ENCODE peak calls at places on chromosomes 5 and 9, in four cellular contexts. G is psoas muscle, A is upper lobe of right lung, H is RWPE2. N is an unnamed sample.

GRCh38 chr9:125649826-125650225 is 57.2 kb downstream of the MAPKAP1 start:
- DNase-seq in G (no peak), H (no peak), A (no peak), N (no peak)

GRCh38 chr5:127987354-127988148 is 96.0 kb upstream of the SLC12A2 start:
- DNase-seq in A (no peak), H (no peak), G (no peak), N (no peak)

GRCh38 chr9:35688558-35689350 is 971 bp downstream of the TPM2 start:
- DNase-seq in A (no peak), H (no peak), G (peak; percentile 66), N (no peak)

GRCh38 chr5:64939772-64940510 is 171.2 kb downstream of the CWC27 start:
- DNase-seq in H (no peak), G (peak; percentile 38), A (peak; percentile 75), N (no peak)

GRCh38 chr5:177429248-177430045 is 3.0 kb downstream of the GRK6 start:
- DNase-seq in H (no peak), A (peak; percentile 88), G (peak; percentile 80), N (no peak)

GRCh38 chr5:132381614-132382013 is 12.1 kb downstream of the SLC22A5 start:
- DNase-seq in A (no peak), G (no peak), H (no peak), N (no peak)

GRCh38 chr5:134592141-134592746 is 40.4 kb downstream of the SAR1B start:
- DNase-seq in H (peak; percentile 77), A (no peak), G (no peak), N (no peak)

GRCh38 chr5:59756373-59757035 is 137.0 kb downstream of the PDE4D start:
- DNase-seq in A (no peak), G (no peak), H (no peak), N (no peak)

GRCh38 chr5:139898981-139899380 is 103.4 kb downstream of the PSD2 start:
- DNase-seq in H (no peak), A (peak; percentile 16), G (no peak), N (no peak)

GRCh38 chr9:74577956-74578355 is 80.8 kb downstream of the RORB start:
- DNase-seq in G (no peak), H (no peak), A (no peak), N (no peak)

GRCh38 chr5:67120032-67120431 is 76.6 kb downstream of the CD180 start:
- DNase-seq in H (no peak), G (no peak), A (no peak), N (no peak)

GRCh38 chr5:139262414-139263139 is 31.0 kb upstream of the MATR3 start:
- DNase-seq in H (peak; percentile 81), G (peak; percentile 93), A (peak; percentile 88), N (peak; percentile 91)

GRCh38 chr5:77885501-77885900 is 109.4 kb upstream of the TBCA start:
- DNase-seq in A (no peak), H (no peak), G (no peak), N (no peak)

GRCh38 chr9:23768861-23769260 is 57.2 kb downstream of the ELAVL2 start:
- DNase-seq in A (no peak), H (no peak), G (no peak), N (no peak)

GRCh38 chr5:124865603-124866354 is 119.3 kb upstream of the ZNF608 start:
- DNase-seq in H (no peak), G (no peak), A (no peak), N (no peak)

GRCh38 chr5:157266286-157267007 is 524 bp downstream of the CYFIP2 start:
- DNase-seq in H (no peak), G (no peak), A (peak; percentile 81), N (no peak)

DNA sequence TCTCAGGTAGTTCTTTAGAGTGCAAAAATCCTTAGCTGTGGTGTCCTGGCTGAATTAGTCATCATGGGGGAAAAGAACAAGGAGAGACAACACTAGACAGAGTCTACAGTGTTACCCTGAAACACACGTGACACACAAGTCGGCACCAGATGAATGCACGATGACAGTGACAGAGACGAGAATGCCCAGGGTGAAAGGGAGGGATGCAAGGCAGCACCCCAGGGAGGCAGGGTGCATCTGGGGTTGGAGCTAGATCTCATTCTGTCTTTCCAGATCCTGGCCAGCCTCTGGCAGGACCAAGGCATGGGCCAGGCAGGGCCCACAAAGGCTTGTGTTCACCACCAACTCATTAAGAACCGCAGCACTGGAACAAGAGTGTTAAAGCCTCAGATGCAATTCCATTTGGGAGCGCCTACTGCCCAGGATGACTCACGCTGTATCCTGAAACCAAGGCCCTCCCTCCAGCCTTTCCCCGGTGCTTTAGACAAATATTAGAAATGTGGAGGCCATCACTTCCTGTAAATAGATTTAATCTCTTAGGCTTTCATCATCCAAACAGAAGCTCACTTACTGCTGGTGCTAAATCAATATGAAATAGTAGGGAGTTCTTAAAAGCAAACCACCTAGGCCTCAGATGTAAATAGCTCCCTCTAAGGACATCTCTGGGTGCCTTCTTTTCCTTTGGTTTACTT is 56.1 kb downstream of the IRX2 start:
- DNase-seq in A (no peak), H (no peak), G (no peak), N (no peak)
- H3K27me3 ChIP-seq in A (no peaks in the 10 kb centered on the region), H (no peaks in the 10 kb centered on the region), G (no peaks in the 10 kb centered on the region), N (no peaks in the 10 kb centered on the region)

DNA sequence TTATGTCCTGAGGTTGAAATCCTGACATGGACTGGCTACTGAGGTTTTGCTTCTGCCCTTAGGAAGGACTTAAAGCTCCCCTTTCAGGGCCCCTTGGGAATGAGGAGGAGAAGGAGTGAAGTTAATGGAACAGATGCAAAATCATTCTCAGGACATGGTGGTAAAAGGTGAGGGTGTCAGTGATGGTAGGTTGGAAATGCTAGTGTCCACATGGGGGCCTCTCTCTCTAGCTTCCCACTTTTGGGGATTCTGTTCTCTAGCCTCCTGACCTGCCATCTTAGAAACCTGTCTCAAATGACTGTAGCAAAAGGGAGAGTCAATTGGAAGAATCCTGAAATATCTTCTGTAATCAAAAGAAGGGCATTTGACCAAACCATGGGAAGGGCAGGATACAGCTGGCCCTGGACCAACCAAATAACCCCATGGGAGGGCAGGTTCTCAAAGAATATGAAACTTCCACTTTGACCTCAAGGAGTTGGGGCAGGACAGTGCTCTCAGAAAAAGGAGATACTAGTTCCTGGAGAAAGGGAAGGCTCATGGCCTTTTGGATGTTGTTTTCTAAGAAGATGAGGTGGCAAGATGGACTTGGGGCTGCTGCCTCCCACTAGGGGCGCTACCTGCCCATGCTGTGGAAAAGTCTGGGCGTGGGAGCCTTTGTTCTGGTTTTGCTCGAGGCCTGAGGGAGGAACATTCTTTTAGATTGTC is 21.2 kb upstream of the MLANA start:
- DNase-seq in A (no peak), H (no peak), G (no peak), N (no peak)
- TF ChIP-seq CTCF in A (peak; percentile 17), H (peak; percentile 20), G (no peak), N (no peak)

GRCh38 chr5:150196514-150196913 is 6.7 kb downstream of the SLC6A7 start:
- DNase-seq in G (no peak), A (no peak), H (no peak), N (no peak)

GRCh38 chr5:150189728-150190502 is at the start of gene SLC6A7:
- DNase-seq in G (no peak), H (no peak), A (no peak), N (no peak)

GRCh38 chr5:150190987-150191386 is 1.1 kb downstream of the SLC6A7 start:
- DNase-seq in H (no peak), A (no peak), G (no peak), N (no peak)

GRCh38 chr5:150190503-150190973 is 676 bp downstream of the SLC6A7 start:
- DNase-seq in G (no peak), H (no peak), A (no peak), N (no peak)

GRCh38 chr5:150192462-150192861 is 2.6 kb downstream of the SLC6A7 start:
- DNase-seq in G (no peak), H (no peak), A (no peak), N (no peak)
- H3K27me3 ChIP-seq in G (peaks cover 7% of the 10 kb centered on the region), H (peaks cover 36% of the 10 kb centered on the region), A (peaks cover 22% of the 10 kb centered on the region), N (peaks cover 7% of the 10 kb centered on the region)

GRCh38 chr9:112971415-112971814 is 40.6 kb downstream of the ZNF883 start:
- DNase-seq in G (no peak), A (no peak), H (no peak), N (no peak)
- TF ChIP-seq CTCF in G (no peak), A (peak; percentile 10), H (no peak), N (no peak)

GRCh38 chr5:73215891-73216610 is 43.1 kb downstream of the TMEM174 start:
- DNase-seq in G (peak; percentile 88), H (no peak), A (peak; percentile 89), N (peak; percentile 62)
- H3K27me3 ChIP-seq in G (peaks cover 79% of the 10 kb centered on the region), H (no peaks in the 10 kb centered on the region), A (peaks cover 92% of the 10 kb centered on the region), N (peaks cover 69% of the 10 kb centered on the region)

GRCh38 chr9:33081128-33081851 is 4.8 kb upstream of the SMU1 start:
- DNase-seq in H (no peak), G (no peak), A (no peak), N (no peak)

GRCh38 chr9:33082135-33082534 is 5.7 kb upstream of the SMU1 start:
- DNase-seq in A (no peak), H (no peak), G (no peak), N (no peak)

GRCh38 chr9:33080534-33080933 is 4.1 kb upstream of the SMU1 start:
- DNase-seq in G (no peak), A (no peak), H (no peak), N (no peak)

GRCh38 chr9:33076031-33076359 is 479 bp downstream of the SMU1 start:
- DNase-seq in A (no peak), G (no peak), H (no peak), N (no peak)

GRCh38 chr9:33076360-33077004 is at the start of gene SMU1:
- DNase-seq in G (peak; percentile 98), A (peak; percentile 98), H (peak; percentile 95), N (peak; percentile 98)
- TF ChIP-seq CTCF in G (no peak), A (no peak), H (no peak), N (no peak)

GRCh38 chr5:965604-966344 is 42.8 kb upstream of the NKD2 start:
- DNase-seq in H (peak; percentile 64), G (no peak), A (peak; percentile 58), N (no peak)

GRCh38 chr5:966345-966710 is 42.3 kb upstream of the NKD2 start:
- DNase-seq in H (no peak), A (no peak), G (no peak), N (no peak)

GRCh38 chr5:964821-965220 is 43.8 kb upstream of the NKD2 start:
- DNase-seq in H (no peak), G (no peak), A (no peak), N (no peak)

GRCh38 chr5:968953-969352 is 39.6 kb upstream of the NKD2 start:
- DNase-seq in H (no peak), A (no peak), G (no peak), N (no peak)

GRCh38 chr5:966941-967340 is 41.7 kb upstream of the NKD2 start:
- DNase-seq in H (no peak), G (no peak), A (no peak), N (no peak)
- H3K27me3 ChIP-seq in H (peaks cover 61% of the 10 kb centered on the region), G (peaks cover 66% of the 10 kb centered on the region), A (peaks cover 31% of the 10 kb centered on the region), N (no peaks in the 10 kb centered on the region)

DNA sequence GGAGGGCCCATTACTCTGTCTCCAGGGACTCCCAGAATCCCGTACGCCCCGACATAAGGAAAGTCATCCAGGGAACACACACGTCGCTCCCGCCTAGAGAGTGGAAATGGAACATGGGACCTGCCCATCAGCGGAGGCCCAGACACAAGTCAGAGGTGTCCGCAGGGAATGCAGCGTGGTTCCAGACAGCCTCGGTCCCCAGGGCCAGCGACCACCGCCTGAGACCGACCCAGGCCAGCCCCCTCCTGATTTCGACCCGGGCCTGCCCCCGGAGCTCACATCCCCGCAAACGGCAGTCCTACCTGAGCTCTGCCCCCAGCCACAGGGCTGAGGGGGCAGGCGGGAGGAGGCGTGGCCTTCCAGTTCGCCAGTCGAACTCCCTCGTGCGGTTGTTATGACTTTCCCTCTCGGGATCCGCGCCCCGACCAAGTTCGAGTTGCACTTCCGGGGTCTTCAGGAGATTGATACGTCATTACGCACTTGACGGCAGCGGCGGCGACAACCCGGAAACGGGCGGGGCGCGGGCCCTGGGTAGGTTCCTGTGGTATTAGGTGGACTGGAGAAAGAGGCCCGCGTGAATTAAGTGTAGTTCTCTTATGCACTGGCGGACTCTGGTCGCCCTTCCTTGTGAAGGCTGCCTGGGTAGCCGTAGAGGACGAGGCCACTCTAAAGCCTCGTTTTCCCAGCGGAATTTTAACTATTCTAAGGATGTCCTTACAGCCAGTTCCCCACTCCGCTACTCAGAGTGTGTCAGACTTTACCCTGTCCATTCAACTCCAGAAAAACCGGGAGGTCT is 370.0 kb upstream of the POU5F2 start:
- DNase-seq in G (peak; percentile 96), H (peak; percentile 96), A (peak; percentile 97), N (peak; percentile 96)
- TF ChIP-seq CTCF in G (no peak), H (no peak), A (peak; percentile 21), N (peak; percentile 54)